ENCODE peak calls at places on chromosome 1, in nine cellular contexts. H is pancreas, N is substantia nigra, K is body of pancreas, J is kidney, O is OCI-LY7, G is upper lobe of right lung, L is heart right ventricle, Y is K562. W is an unnamed sample.

GRCh38 chr1:239387304-239388231 is 1.2 kb downstream of the CHRM3 start:
- DNase-seq in N (no peak), J (peak; percentile 50), G (no peak), H (peak; percentile 72), K (peak; percentile 45), Y (no peak), O (no peak), L (no peak), W (no peak)

GRCh38 chr1:34928066-34928864 is 1.2 kb downstream of the DLGAP3 start:
- DNase-seq in G (no peak), O (no peak), J (no peak), H (no peak), N (no peak), K (no peak), Y (no peak), L (no peak), W (no peak)

GRCh38 chr1:44733365-44733764 is 2.4 kb upstream of the RNU5D-1 start:
- DNase-seq in K (no peak), Y (no peak), J (no peak), N (no peak), G (no peak), O (no peak), H (no peak), L (no peak), W (no peak)

GRCh38 chr1:243883551-243883950 is 33.5 kb upstream of the AKT3 start:
- DNase-seq in H (no peak), Y (no peak), J (no peak), K (no peak), L (no peak), O (no peak), G (no peak), N (no peak), W (no peak)

GRCh38 chr1:98437540-98437939 is 224.0 kb upstream of the SNX7 start:
- DNase-seq in K (no peak), G (no peak), J (no peak), O (no peak), N (no peak), Y (no peak), L (no peak), H (no peak), W (no peak)

GRCh38 chr1:206538086-206538781 is 30.9 kb downstream of the RASSF5 start:
- DNase-seq in O (no peak), N (no peak), G (no peak), J (no peak), L (no peak), K (no peak), H (no peak), Y (no peak), W (no peak)

GRCh38 chr1:182301467-182302198 is 90.0 kb downstream of the GLUL start:
- DNase-seq in K (peak; percentile 27), G (no peak), Y (peak; percentile 69), O (no peak), J (no peak), H (no peak), N (peak; percentile 44), L (peak; percentile 37), W (no peak)

GRCh38 chr1:69739181-69739580 is 171.5 kb downstream of the LRRC7 start:
- DNase-seq in K (no peak), O (no peak), H (no peak), L (no peak), J (no peak), Y (no peak), G (no peak), N (no peak), W (no peak)

GRCh38 chr1:189637041-189637440 is 840.6 kb downstream of the BRINP3 start:
- DNase-seq in O (no peak), K (no peak), Y (no peak), L (no peak), H (no peak), N (no peak), J (no peak), G (no peak), W (no peak)

GRCh38 chr1:112849967-112850641 is 105.9 kb downstream of the SLC16A1 start:
- DNase-seq in J (no peak), G (no peak), O (no peak), K (no peak), H (no peak), N (peak; percentile 44), Y (no peak), L (no peak), W (peak; percentile 56)

GRCh38 chr1:167658574-167659328 is 28.7 kb downstream of the RCSD1 start:
- DNase-seq in J (no peak), K (no peak), H (no peak), L (no peak), N (no peak), O (no peak), Y (no peak), G (no peak), W (no peak)

GRCh38 chr1:243939167-243939848 is 89.3 kb upstream of the AKT3 start:
- DNase-seq in Y (peak; percentile 47), L (no peak), H (no peak), N (no peak), J (no peak), O (no peak), K (no peak), G (no peak), W (no peak)

DNA sequence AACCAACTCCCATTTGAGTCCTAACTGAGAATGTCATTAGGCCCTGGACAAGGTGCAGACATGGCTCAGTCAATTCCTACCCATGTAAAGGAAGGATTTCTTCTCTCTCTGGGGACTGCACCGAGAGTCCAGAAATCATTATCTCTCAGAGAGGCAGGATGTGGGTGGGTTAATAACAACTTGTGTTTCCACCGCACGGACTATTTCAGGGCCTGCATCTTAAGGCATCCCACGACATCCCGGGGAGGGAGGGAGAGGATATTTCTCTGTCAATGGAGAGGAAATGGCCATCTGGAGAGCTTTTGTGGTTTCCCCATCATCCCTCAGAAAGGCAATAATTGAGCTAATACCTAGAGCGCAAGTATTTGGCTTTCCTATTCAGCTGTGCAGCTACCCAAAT is 46.6 kb upstream of the SARS1 start:
- DNase-seq in L (no peak), J (no peak), H (no peak), O (no peak), N (no peak), G (no peak), Y (no peak), K (no peak), W (no peak)
- H3K27ac ChIP-seq in L (no peak overlapping the region), J (no peak overlapping the region), H (no peak overlapping the region), O (no peak overlapping the region), N (no peak overlapping the region), G (no peak overlapping the region), Y (no peak overlapping the region), K (no peak overlapping the region), W (no peak overlapping the region)

GRCh38 chr1:166197597-166197996 is 30.8 kb upstream of the FAM78B start:
- DNase-seq in G (no peak), N (no peak), O (no peak), L (no peak), Y (no peak), K (peak; percentile 15), H (no peak), J (no peak), W (no peak)

GRCh38 chr1:166197141-166197540 is 30.3 kb upstream of the FAM78B start:
- DNase-seq in L (no peak), O (no peak), N (no peak), K (peak; percentile 28), G (no peak), J (no peak), Y (no peak), H (no peak), W (no peak)

DNA sequence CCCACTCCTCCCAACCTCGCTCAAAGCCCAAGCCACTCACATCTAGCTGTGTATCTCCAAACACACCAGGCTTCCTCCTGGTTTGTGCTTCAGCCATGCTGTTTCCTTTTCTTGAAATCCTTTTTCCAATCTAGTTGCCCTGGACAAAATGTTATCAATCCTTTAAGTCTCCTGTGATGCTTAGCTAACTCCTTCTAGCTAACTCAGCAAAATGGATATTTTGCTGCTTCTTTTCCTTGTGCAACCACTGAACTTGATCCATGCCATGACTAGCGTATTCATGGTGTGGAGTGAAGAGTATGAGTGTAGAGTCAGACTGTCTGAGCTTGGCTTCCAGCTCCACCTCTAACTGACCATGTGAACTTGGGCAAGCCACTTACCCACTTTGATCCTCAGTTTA is 33.9 kb upstream of the FAM78B start:
- DNase-seq in N (no peak), L (no peak), K (no peak), H (no peak), Y (no peak), O (no peak), J (no peak), G (no peak), W (no peak)
- H3K27ac ChIP-seq in N (no peak overlapping the region), L (no peak overlapping the region), K (no peak overlapping the region), H (no peak overlapping the region), Y (no peak overlapping the region), O (no peak overlapping the region), J (no peak overlapping the region), G (no peak overlapping the region), W (no peak overlapping the region)

DNA sequence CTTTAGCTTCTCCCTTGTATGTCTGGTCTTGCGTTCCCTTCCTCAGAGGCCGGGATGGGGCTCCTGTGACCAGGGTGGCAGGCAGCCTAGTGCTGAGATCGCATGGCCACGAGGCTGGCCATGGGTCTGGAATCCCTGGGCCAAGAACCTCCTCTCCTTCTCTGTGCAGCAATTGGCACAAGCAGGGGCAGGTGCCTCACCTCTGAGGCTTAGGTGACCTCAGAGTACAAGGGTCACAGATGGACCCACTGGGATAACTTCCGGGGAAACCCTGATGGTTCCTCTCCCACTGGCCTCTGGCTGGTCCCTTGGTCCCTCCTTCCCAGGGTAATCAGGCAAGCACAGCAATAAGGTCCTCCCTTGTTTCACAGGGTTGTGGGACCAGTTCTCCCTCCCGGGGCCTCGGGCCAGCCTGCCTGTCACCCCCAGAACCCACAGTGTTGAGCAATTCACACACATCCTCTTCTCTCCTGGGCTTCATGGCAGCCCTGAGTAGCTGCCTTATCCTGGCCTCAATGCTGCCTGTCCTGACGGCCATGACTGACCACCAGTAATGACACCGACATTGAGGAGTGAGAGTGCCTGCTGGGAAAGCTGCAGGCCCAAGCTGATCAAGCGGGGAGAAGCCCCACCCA is 38.6 kb downstream of the BMP8A start:
- DNase-seq in K (no peak), O (no peak), J (no peak), G (no peak), L (no peak), N (no peak), H (no peak), Y (no peak), W (no peak)
- H3K27ac ChIP-seq in K (no peak overlapping the region), O (no peak overlapping the region), J (no peak overlapping the region), G (no peak overlapping the region), L (no peak overlapping the region), N (no peak overlapping the region), H (no peak overlapping the region), Y (no peak overlapping the region), W (no peak overlapping the region)

DNA sequence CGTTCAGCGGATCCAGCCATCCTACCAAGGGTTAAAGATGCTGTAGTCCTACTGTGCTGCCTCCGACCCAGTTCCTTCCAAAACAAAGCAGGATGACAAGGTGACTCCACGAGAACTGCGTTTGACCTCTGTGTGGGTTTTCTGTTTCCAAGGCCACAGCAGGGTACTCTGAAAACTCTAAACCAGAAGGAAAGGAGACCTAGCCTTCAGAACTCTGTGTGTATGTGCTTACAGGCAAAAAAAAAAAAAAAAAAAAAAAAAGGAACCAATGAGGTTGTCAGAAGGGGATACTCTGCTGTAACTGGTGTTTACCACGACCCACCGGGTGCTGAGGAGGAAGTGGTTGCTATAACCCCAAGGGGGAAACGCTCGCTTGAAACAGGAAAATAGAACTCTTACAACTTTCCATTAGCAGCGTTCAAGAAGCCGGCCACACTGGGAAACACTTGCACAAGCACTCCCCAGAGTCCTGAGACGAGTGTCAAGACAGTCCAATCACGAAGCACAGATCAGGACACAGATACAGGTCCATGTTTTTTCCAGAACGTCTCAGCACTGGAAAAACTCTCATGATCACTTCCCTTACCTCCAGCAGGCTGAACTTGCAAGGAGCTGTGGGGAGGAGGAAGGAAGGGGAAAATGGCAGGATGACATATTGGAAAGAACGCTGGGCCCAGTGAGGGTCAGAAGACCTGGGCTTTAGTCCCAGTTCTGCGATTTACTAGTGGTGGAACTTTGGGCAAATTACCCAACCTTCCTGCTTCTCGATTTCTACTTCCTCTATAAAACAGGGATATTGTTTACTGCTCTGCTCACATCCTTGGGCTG is 64.0 kb downstream of the ITPKB start:
- DNase-seq in H (peak; percentile 16), N (peak; percentile 39), L (peak; percentile 45), G (no peak), J (peak; percentile 70), K (no peak), O (peak; percentile 97), Y (no peak), W (no peak)
- H3K27ac ChIP-seq in H (no peak overlapping the region), N (peak overlapping the region; percentile 94), L (peak overlapping the region; percentile 92), G (peak overlapping the region; percentile 85), J (peak overlapping the region; percentile 65), K (peak overlapping the region; percentile 71), O (peak overlapping the region; percentile 98), Y (no peak overlapping the region), W (no peak overlapping the region)